ENCODE peak calls at places on chromosomes 6 and 20, in five cellular contexts. Q, D, B, J and S are unnamed samples.

GRCh38 chr6:151036869-151037680 is 171.6 kb downstream of the MTHFD1L start:
- DNase-seq in Q (no peak), B (peak; percentile 64), J (no peak), D (peak; percentile 44), S (peak; percentile 67)

GRCh38 chr6:170147832-170148708 is 142.8 kb downstream of the DLL1 start:
- DNase-seq in B (no peak), D (no peak), J (no peak), Q (peak; percentile 58), S (no peak)

GRCh38 chr20:53216478-53216855 is 244.3 kb downstream of the TSHZ2 start:
- DNase-seq in Q (no peak), B (no peak), J (no peak), D (no peak), S (no peak)

GRCh38 chr20:36856196-36856595 is 19.7 kb upstream of the TLDC2 start:
- DNase-seq in B (no peak), D (peak; percentile 55), Q (no peak), J (no peak), S (peak; percentile 38)

GRCh38 chr6:42453649-42454427 is 2.1 kb upstream of the TRERF1 start:
- DNase-seq in B (no peak), J (no peak), D (peak; percentile 85), Q (peak; percentile 85), S (no peak)

GRCh38 chr6:37142047-37142614 is 27.8 kb upstream of the PIM1 start:
- DNase-seq in D (peak; percentile 33), J (no peak), B (no peak), Q (no peak), S (no peak)

GRCh38 chr6:53029761-53030160 is 34.7 kb upstream of the GSTA4 start:
- DNase-seq in J (no peak), Q (no peak), B (no peak), D (no peak), S (no peak)

GRCh38 chr6:90148867-90149266 is 147.8 kb downstream of the BACH2 start:
- DNase-seq in B (no peak), Q (no peak), J (no peak), D (no peak), S (no peak)

GRCh38 chr20:20002101-20002998 is 14.8 kb upstream of the NAA20 start:
- DNase-seq in B (no peak), D (no peak), Q (no peak), J (no peak), S (peak; percentile 46)

GRCh38 chr6:121523628-121524027 is 88.2 kb downstream of the GJA1 start:
- DNase-seq in Q (no peak), B (no peak), D (no peak), J (no peak), S (no peak)

GRCh38 chr6:71649893-71650292 is 236.5 kb upstream of the RIMS1 start:
- DNase-seq in B (no peak), Q (no peak), J (no peak), D (no peak), S (no peak)

GRCh38 chr6:117687006-117687405 is 11.7 kb downstream of the NUS1 start:
- DNase-seq in Q (no peak), D (no peak), J (no peak), B (no peak), S (no peak)

GRCh38 chr6:16840725-16841124 is 79.5 kb upstream of the ATXN1 start:
- DNase-seq in Q (no peak), J (no peak), D (no peak), B (no peak), S (no peak)

GRCh38 chr20:35318502-35319157 is 26.4 kb upstream of the FAM83C start:
- DNase-seq in B (peak; percentile 89), D (peak; percentile 81), J (no peak), Q (no peak), S (peak; percentile 99)

GRCh38 chr6:14598017-14598864 is 480.7 kb downstream of the CD83 start:
- DNase-seq in J (no peak), Q (peak; percentile 21), B (no peak), D (no peak), S (no peak)

GRCh38 chr6:7805828-7806227 is 79.9 kb downstream of the BMP6 start:
- DNase-seq in Q (no peak), B (no peak), J (no peak), D (no peak), S (no peak)

GRCh38 chr6:107459283-107460073 is at the start of gene PDSS2:
- DNase-seq in Q (peak; percentile 99), D (peak; percentile 99), B (peak; percentile 91), J (peak; percentile 98), S (peak; percentile 94)

GRCh38 chr6:168456907-168457771 is 16.2 kb downstream of the SMOC2 start:
- DNase-seq in Q (no peak), D (no peak), B (no peak), J (no peak), S (no peak)

GRCh38 chr6:48641544-48641943 is 530.5 kb upstream of the PTCHD4 start:
- DNase-seq in B (no peak), J (no peak), D (no peak), Q (no peak), S (peak; percentile 78)

GRCh38 chr6:166743925-166744653 is 117.0 kb upstream of the RPS6KA2 start:
- DNase-seq in D (no peak), Q (no peak), J (no peak), B (no peak), S (no peak)

GRCh38 chr6:78578430-78578829 is 288.9 kb upstream of the IRAK1BP1 start:
- DNase-seq in B (no peak), D (no peak), Q (no peak), J (no peak), S (no peak)

GRCh38 chr20:62238569-62239277 is 402 bp downstream of the OSBPL2 start:
- DNase-seq in J (no peak), Q (peak; percentile 41), D (peak; percentile 53), B (no peak), S (peak; percentile 31)

GRCh38 chr6:161372422-161372793 is 98.5 kb upstream of the AGPAT4 start:
- DNase-seq in J (no peak), D (no peak), Q (no peak), B (no peak), S (no peak)

GRCh38 chr6:161377116-161377515 is 103.3 kb upstream of the AGPAT4 start:
- DNase-seq in Q (no peak), B (no peak), J (no peak), D (no peak), S (no peak)

GRCh38 chr6:161373905-161374451 is 100.1 kb upstream of the AGPAT4 start:
- DNase-seq in Q (peak; percentile 81), D (peak; percentile 73), B (no peak), J (peak; percentile 33), S (peak; percentile 85)

GRCh38 chr6:161376367-161376766 is 102.5 kb upstream of the AGPAT4 start:
- DNase-seq in J (no peak), B (no peak), Q (no peak), D (no peak), S (no peak)

DNA sequence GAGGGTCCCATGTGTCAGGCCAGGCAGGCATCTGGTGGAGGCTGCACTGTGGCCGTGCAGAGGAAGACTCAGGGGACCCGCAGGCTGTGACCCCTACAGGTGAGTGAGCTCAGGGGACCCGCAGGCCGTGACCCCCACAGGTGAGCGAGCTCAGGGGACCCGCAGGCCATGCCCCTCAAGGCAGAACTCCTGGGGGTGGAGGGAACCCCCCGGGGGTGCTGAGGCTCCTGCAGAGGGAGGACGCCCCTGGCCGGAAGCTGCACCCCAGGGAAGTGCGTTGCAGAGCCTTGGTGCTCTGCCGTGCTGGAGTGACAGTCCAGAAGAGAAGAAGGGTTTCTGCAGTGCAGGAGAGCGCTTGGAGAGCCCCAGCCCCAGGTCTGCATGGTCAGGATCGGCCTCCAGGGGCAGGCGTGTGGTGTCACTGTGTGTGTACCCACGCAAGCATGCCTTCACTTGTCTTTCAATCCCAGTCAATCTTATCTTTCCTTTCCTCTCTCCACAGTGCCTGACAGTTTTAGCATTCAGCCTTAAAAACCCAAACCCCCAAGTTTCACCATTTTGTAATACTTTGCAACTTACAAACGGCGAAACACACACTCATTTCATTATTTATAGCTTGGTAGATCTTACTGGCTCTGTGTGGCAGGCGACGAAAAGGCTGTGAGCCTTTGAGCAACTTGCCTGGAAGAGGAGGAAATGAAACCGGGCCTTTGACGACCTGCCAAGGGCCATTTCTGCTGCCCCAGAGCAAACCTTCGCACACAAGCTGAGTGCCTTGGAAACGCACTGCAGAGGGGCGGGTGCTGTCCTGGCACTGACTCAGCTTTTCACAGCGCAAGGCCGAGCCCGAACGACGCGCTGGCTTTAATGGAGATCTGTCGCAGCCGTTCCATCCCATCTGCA is 101.4 kb upstream of the AGPAT4 start:
- DNase-seq in J (peak; percentile 73), B (no peak), Q (peak; percentile 41), D (peak; percentile 88), S (peak; percentile 48)
- TF ChIP-seq EZH2phosphoT487 in J (no peak), B (no peak), Q (no peak), D (no peak), S (no peak)

DNA sequence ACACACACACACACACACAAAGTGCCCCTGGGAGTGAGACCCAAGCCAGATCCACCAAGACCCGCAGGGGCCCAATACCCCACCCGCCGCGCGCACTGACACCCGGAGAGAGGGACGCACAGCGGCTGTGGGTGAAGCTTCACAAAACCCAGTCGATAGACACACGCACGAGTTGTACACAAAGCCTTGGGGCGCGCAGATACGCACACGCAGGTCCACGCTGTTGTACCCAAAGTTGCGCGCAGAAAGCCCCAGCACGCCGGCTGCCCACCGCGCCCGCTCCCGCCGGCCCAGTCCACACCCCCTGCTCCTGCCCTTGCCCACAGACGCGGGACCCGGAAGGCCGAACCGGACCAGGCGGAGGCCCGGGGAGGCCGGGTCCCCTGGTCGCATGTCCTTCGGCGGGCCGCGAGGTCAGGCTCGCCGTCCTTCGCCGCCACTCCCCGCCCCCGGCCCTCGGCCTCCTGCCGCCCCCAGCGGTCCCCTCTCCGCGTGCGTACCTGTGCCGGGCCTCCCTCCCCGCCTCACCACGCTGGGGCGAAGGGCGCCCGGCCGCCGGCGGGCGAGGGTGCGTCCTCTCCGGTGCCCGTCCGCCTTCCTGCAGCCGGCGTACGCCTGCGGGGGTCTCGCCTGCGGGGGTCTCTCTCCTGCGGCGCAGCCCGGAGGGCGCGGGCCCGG is at the start of gene TMEM74B:
- DNase-seq in Q (peak; percentile 50), J (no peak), B (no peak), D (peak; percentile 25), S (no peak)
- TF ChIP-seq EZH2 in Q (peak; percentile 92), J (no peak), B (no peak), D (no peak), S (no peak)

DNA sequence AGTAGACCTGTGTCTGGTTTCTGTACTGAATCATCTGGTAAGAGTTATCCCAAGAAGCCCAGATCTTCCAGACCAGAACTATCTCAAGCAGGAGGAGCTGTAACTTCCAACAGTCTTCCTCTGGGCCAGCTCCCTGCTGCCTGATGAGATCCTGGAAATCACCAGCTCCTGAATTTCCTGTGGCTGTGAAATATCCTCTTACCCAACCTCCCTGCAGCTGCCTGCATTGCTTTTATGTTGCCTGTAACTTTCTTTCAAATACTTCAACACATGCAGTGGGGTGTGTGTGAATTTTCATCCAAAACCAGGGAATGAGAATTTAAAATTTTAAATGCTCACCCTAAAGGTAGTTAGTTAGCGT is 160.5 kb upstream of the LAMP5 start:
- DNase-seq in J (no peak), D (peak; percentile 12), Q (no peak), B (no peak), S (no peak)
- H3K9ac ChIP-seq in J (no peak overlapping the region), D (no peak overlapping the region), Q (no peak overlapping the region), B (no peak overlapping the region), S (no peak overlapping the region)

GRCh38 chr20:23186808-23187207 is 100.7 kb upstream of the CD93 start:
- DNase-seq in J (no peak), D (no peak), Q (no peak), B (no peak), S (no peak)

GRCh38 chr20:23189854-23190253 is 103.7 kb upstream of the CD93 start:
- DNase-seq in B (no peak), J (no peak), D (no peak), Q (no peak), S (no peak)

GRCh38 chr20:23189341-23189740 is 103.2 kb upstream of the CD93 start:
- DNase-seq in B (no peak), D (no peak), J (no peak), Q (no peak), S (no peak)

GRCh38 chr20:23188377-23189169 is 102.4 kb upstream of the CD93 start:
- DNase-seq in D (no peak), B (no peak), Q (no peak), J (no peak), S (no peak)

GRCh38 chr20:23187759-23188158 is 101.6 kb upstream of the CD93 start:
- DNase-seq in D (no peak), J (no peak), B (no peak), Q (no peak), S (no peak)
- TF ChIP-seq EZH2phosphoT487 in D (no peak), J (no peak), B (no peak), Q (no peak), S (no peak)